ENCODE peak calls at places on chromosomes 3 and 15, in six cellular contexts. F, P, Y, U, G and V are unnamed samples.

GRCh38 chr3:32143849-32144757 is 37.7 kb downstream of the GPD1L start:
- DNase-seq in F (peak; percentile 93), P (peak; percentile 61), Y (no peak), U (no peak), G (peak; percentile 92), V (peak; percentile 93)

GRCh38 chr15:74040115-74040850 is 42.1 kb downstream of the GOLGA6A start:
- DNase-seq in F (no peak), P (peak; percentile 31), Y (no peak), U (no peak), G (peak; percentile 35), V (peak; percentile 85)

GRCh38 chr3:141323936-141324704 is 44.2 kb upstream of the ZBTB38 start:
- DNase-seq in F (no peak), P (peak; percentile 77), Y (no peak), U (no peak), G (no peak), V (no peak)

GRCh38 chr3:142987707-142988106 is 13.7 kb upstream of the U2SURP start:
- DNase-seq in F (no peak), P (no peak), Y (no peak), U (no peak), G (no peak), V (no peak)

GRCh38 chr15:44296625-44297524 is 8.4 kb downstream of the GOLM2 start:
- DNase-seq in F (no peak), P (peak; percentile 38), Y (no peak), U (no peak), G (peak; percentile 23), V (peak; percentile 30)

GRCh38 chr3:153591566-153592221 is 429.7 kb downstream of the RAP2B start:
- DNase-seq in F (no peak), P (no peak), Y (no peak), U (no peak), G (no peak), V (no peak)

GRCh38 chr15:38688761-38689160 is 124.1 kb upstream of the RASGRP1 start:
- DNase-seq in F (no peak), P (no peak), Y (peak; percentile 12), U (no peak), G (no peak), V (no peak)

GRCh38 chr15:95760508-95760907 is 570.0 kb upstream of the NR2F2 start:
- DNase-seq in F (peak; percentile 4), P (no peak), Y (no peak), U (no peak), G (peak; percentile 9), V (no peak)

GRCh38 chr3:161975201-161975600 is 478.6 kb downstream of the OTOL1 start:
- DNase-seq in F (no peak), P (no peak), Y (no peak), U (no peak), G (no peak), V (no peak)